ENCODE peak calls at places on chromosome 4, in eight cellular contexts. D is astrocyte, R is GM12878, N is omental fat pad, C is endothelial cell, Y is HFFc6, S is lung, X is BJ. G is an unnamed sample.
A peak's percentile ranks its signal among the peaks of the same experiment; 100 is the strongest.

GRCh38 chr4:102343964-102344519 is 1.2 kb downstream of the SLC39A8 start:
- DNase-seq in D (no peak), R (peak; percentile 21), N (no peak), C (no peak), Y (no peak), S (no peak), X (no peak), G (no peak)

GRCh38 chr4:76426272-76426671 is 5.3 kb upstream of the CCDC158 start:
- DNase-seq in D (no peak), R (no peak), N (no peak), C (no peak), Y (no peak), S (no peak), X (no peak), G (no peak)

GRCh38 chr4:86895692-86896488 is 3.7 kb upstream of the C4orf36 start:
- DNase-seq in D (peak; percentile 53), R (no peak), N (no peak), C (peak; percentile 21), Y (peak; percentile 80), S (no peak), X (no peak), G (peak; percentile 60)

GRCh38 chr4:109067509-109068205 is 234.8 kb downstream of the COL25A1 start:
- DNase-seq in D (peak; percentile 53), R (no peak), N (no peak), C (no peak), Y (no peak), S (no peak), X (no peak), G (no peak)

GRCh38 chr4:154593868-154594267 is 3.3 kb upstream of the FGA start:
- DNase-seq in D (no peak), R (no peak), N (no peak), C (no peak), Y (no peak), S (no peak), X (no peak), G (no peak)

GRCh38 chr4:62881210-62881609 is 1528.0 kb downstream of the TECRL start:
- DNase-seq in D (peak; percentile 14), R (no peak), N (no peak), C (no peak), Y (no peak), S (no peak), X (no peak), G (no peak)

GRCh38 chr4:76067652-76068286 is 6.7 kb upstream of the ART3 start:
- DNase-seq in D (peak; percentile 42), R (no peak), N (peak; percentile 57), C (peak; percentile 76), Y (peak; percentile 71), S (peak; percentile 71), X (peak; percentile 9), G (peak; percentile 70)

GRCh38 chr4:127783026-127783769 is 1.1 kb downstream of the HSPA4L start:
- DNase-seq in D (peak; percentile 83), R (no peak), N (peak; percentile 43), C (peak; percentile 29), Y (peak; percentile 10), S (peak; percentile 50), X (no peak), G (peak; percentile 52)

GRCh38 chr4:140684314-140684713 is 71.9 kb downstream of the TBC1D9 start:
- DNase-seq in D (no peak), R (no peak), N (no peak), C (no peak), Y (no peak), S (no peak), X (no peak), G (no peak)

GRCh38 chr4:147942729-147943128 is 210.8 kb downstream of the ARHGAP10 start:
- DNase-seq in D (no peak), R (no peak), N (no peak), C (no peak), Y (no peak), S (no peak), X (no peak), G (no peak)

GRCh38 chr4:743463-744211 is 38.0 kb downstream of the PCGF3 start:
- DNase-seq in D (no peak), R (no peak), N (no peak), C (no peak), Y (peak; percentile 32), S (no peak), X (no peak), G (no peak)

GRCh38 chr4:85446462-85446861 is 28.5 kb upstream of the ARHGAP24 start:
- DNase-seq in D (no peak), R (no peak), N (no peak), C (no peak), Y (no peak), S (no peak), X (no peak), G (no peak)

GRCh38 chr4:8250167-8250566 is 19.4 kb upstream of the HTRA3 start:
- DNase-seq in D (no peak), R (no peak), N (no peak), C (no peak), Y (no peak), S (no peak), X (no peak), G (no peak)

GRCh38 chr4:120731561-120731960 is 191.0 kb downstream of the PRDM5 start:
- DNase-seq in D (peak; percentile 26), R (no peak), N (no peak), C (peak; percentile 16), Y (peak; percentile 21), S (no peak), X (no peak), G (no peak)

GRCh38 chr4:85928775-85929585 is 430.9 kb downstream of the MAPK10 start:
- DNase-seq in D (peak; percentile 70), R (peak; percentile 12), N (no peak), C (no peak), Y (peak; percentile 84), S (no peak), X (no peak), G (no peak)

GRCh38 chr4:124884316-124884715 is 171.8 kb upstream of the ANKRD50 start:
- DNase-seq in D (no peak), R (no peak), N (no peak), C (no peak), Y (no peak), S (no peak), X (no peak), G (no peak)

GRCh38 chr4:118751634-118752293 is 66.6 kb downstream of the METTL14 start:
- DNase-seq in D (peak; percentile 84), R (no peak), N (no peak), C (no peak), Y (peak; percentile 50), S (no peak), X (peak; percentile 58), G (no peak)

GRCh38 chr4:8851321-8852117 is 20.1 kb downstream of the HMX1 start:
- DNase-seq in D (no peak), R (no peak), N (no peak), C (no peak), Y (no peak), S (no peak), X (no peak), G (no peak)

DNA sequence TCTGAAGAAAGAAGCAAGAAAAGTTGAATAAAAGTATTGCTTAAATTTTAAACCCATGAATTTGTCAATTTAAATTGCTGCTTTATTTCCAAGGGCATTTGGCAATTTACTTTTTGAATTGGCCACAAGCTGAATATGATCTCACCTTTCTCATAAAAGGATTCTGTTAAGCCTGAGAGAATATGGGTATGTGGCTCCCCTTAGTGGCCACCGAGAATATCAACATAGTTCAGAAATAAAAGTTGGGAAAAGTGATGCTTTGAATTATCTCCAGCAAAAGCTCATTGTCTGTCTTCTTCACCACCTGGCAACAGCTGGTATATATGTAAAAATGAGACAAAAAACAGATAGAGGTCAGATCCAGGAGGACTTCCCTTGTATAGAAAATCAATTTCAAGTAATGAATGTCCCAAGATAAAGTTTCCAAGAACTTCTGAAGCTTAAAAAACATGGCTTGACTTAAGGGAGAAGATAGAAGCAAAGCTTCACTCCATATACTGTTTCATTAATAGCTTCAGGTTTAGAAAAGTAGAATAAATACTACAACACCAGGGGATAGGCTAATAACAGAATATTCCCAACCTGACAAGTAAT is 290.7 kb upstream of the FAM241A start:
- DNase-seq in D (peak; percentile 3), R (no peak), N (no peak), C (peak; percentile 46), Y (peak; percentile 51), S (no peak), X (peak; percentile 15), G (peak; percentile 7)
- TF ChIP-seq CTCF in D (peak; percentile 71), R (peak; percentile 65), N (no peak), C (peak; percentile 86), Y (peak; percentile 89), S (peak; percentile 19), X (peak; percentile 70), G (peak; percentile 63)

DNA sequence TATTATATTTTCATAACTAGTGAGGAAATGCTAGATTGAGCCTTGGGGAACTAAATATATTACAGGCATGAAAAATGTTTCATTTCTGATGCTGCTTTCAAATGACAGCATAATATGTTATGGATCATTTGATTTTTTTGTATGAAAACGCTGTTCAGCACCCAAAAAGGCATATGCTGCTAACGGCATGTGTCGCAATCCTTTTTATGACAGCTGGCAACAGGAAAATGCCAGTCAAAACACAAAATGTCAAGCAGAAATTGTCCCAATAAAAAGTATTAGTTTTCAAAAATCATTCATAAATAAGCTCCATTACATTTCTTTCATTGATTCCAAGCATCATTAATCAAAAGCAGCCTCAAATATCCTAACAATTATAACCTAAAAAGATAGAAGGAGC is 1244.5 kb downstream of the PCDH7 start:
- DNase-seq in D (no peak), R (no peak), N (no peak), C (no peak), Y (no peak), S (no peak), X (no peak), G (no peak)
- TF ChIP-seq CTCF in D (no peak), R (no peak), N (no peak), C (no peak), Y (no peak), S (no peak), X (no peak), G (no peak)

DNA sequence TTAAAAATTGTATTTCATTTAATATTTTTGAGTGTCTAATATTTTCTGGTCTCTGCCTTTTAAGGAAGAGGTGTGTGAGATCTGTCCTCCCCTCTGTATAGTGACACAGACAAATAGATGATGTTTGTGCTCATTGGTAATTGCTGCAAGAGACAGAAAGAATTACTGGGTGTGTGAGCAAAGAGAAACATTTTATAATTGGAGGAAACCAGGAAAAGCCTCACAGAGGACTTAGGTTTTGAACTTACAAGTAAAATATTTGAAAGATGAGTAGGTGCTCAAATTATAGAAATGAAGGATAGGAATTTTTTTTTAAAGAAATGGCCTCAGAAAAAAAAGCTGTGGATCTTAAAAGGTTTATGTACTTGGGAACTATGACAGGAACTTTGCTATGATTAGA is 149.8 kb downstream of the SPCS3 start:
- DNase-seq in D (no peak), R (no peak), N (no peak), C (no peak), Y (peak; percentile 61), S (no peak), X (peak; percentile 23), G (no peak)
- TF ChIP-seq CTCF in D (no peak), R (no peak), N (no peak), C (no peak), Y (no peak), S (no peak), X (no peak), G (no peak)

DNA sequence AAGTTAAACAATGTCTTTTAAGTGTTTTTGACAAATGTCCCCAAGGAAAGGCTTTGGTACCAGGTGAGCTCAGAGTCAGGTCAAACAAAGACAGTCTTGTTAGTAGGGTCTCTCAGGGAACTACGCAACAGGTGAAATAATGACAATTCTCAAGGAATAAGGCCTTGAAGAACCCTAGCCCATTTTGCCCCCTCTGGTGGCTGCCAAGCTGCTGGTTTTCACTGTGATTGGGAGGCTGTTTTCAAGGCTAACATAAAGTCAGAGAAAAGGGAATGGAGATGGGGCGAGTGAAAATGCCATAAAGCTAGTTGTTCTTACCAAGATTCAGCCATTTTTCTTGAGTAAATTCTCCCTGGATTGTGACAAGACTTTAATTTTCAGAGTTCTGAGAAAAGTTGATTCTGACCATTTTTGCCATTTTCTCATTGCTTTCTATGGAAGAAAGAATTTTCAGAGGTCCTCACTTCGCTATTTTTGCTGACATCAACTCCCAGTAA is 58.7 kb downstream of the RWDD4 start:
- DNase-seq in D (no peak), R (no peak), N (no peak), C (peak; percentile 31), Y (no peak), S (no peak), X (no peak), G (no peak)
- TF ChIP-seq CTCF in D (peak; percentile 35), R (peak; percentile 14), N (no peak), C (peak; percentile 11), Y (peak; percentile 74), S (no peak), X (peak; percentile 52), G (no peak)